ENCODE peak calls at places on chromosome 21, in four cellular contexts. One of them, this sample, is unnamed.

GRCh38 chr21:20334585-20334984 is 663.6 kb upstream of the NCAM2 start:
- DNase-seq in A549: no peak
- DNase-seq in endothelial cell of umbilical vein: no peak
- DNase-seq in K562: no peak
- DNase-seq in this sample: no peak

GRCh38 chr21:29217818-29218252 is 80.9 kb upstream of the BACH1 start:
- DNase-seq in K562: no peak
- DNase-seq in endothelial cell of umbilical vein: peak; percentile 97
- DNase-seq in A549: peak; percentile 26
- DNase-seq in this sample: peak; percentile 24

GRCh38 chr21:28884481-28884880 is 108.2 kb downstream of the LTN1 start:
- DNase-seq in K562: no peak
- DNase-seq in endothelial cell of umbilical vein: no peak
- DNase-seq in A549: no peak
- DNase-seq in this sample: peak; percentile 63

GRCh38 chr21:39593522-39593921 is 19.2 kb upstream of the B3GALT5 start:
- DNase-seq in endothelial cell of umbilical vein: no peak
- DNase-seq in K562: no peak
- DNase-seq in A549: no peak
- DNase-seq in this sample: no peak

GRCh38 chr21:41958886-41959563 is 5.2 kb upstream of the C2CD2 start:
- DNase-seq in A549: no peak
- DNase-seq in K562: no peak
- DNase-seq in endothelial cell of umbilical vein: peak; percentile 44
- DNase-seq in this sample: no peak

GRCh38 chr21:30463713-30464112 is 16.5 kb downstream of the KRTAP19-1 start:
- DNase-seq in A549: no peak
- DNase-seq in endothelial cell of umbilical vein: no peak
- DNase-seq in K562: peak; percentile 11
- DNase-seq in this sample: peak; percentile 25

GRCh38 chr21:43814215-43815106 is 25.1 kb downstream of the RRP1 start:
- DNase-seq in K562: no peak
- DNase-seq in endothelial cell of umbilical vein: no peak
- DNase-seq in A549: no peak
- DNase-seq in this sample: no peak

GRCh38 chr21:31316488-31317169 is 27.4 kb downstream of the TIAM1 start:
- DNase-seq in A549: no peak
- DNase-seq in K562: no peak
- DNase-seq in endothelial cell of umbilical vein: no peak
- DNase-seq in this sample: no peak

GRCh38 chr21:39938086-39938611 is 70.9 kb downstream of the PCP4 start:
- DNase-seq in endothelial cell of umbilical vein: no peak
- DNase-seq in A549: no peak
- DNase-seq in K562: no peak
- DNase-seq in this sample: no peak

GRCh38 chr21:42627527-42628289 is 25.7 kb upstream of the PDE9A start:
- DNase-seq in K562: no peak
- DNase-seq in A549: no peak
- DNase-seq in endothelial cell of umbilical vein: no peak
- DNase-seq in this sample: no peak

GRCh38 chr21:15309721-15310120 is 244.9 kb upstream of the NRIP1 start:
- DNase-seq in A549: no peak
- DNase-seq in K562: no peak
- DNase-seq in endothelial cell of umbilical vein: no peak
- DNase-seq in this sample: no peak

GRCh38 chr21:42114646-42115045 is 43.5 kb downstream of the UMODL1 start:
- DNase-seq in A549: no peak
- DNase-seq in endothelial cell of umbilical vein: no peak
- DNase-seq in K562: no peak
- DNase-seq in this sample: no peak

GRCh38 chr21:15445327-15445726 is 284.5 kb upstream of the USP25 start:
- DNase-seq in A549: no peak
- DNase-seq in endothelial cell of umbilical vein: no peak
- DNase-seq in K562: no peak
- DNase-seq in this sample: peak; percentile 3

GRCh38 chr21:42164064-42164789 is 54.7 kb upstream of the ABCG1 start:
- DNase-seq in endothelial cell of umbilical vein: peak; percentile 53
- DNase-seq in K562: no peak
- DNase-seq in A549: no peak
- DNase-seq in this sample: peak; percentile 67

GRCh38 chr21:14361958-14362357 is 21.0 kb downstream of the HSPA13 start:
- DNase-seq in A549: no peak
- DNase-seq in endothelial cell of umbilical vein: peak; percentile 73
- DNase-seq in K562: no peak
- DNase-seq in this sample: peak; percentile 86

GRCh38 chr21:14889080-14889805 is 175.6 kb downstream of the NRIP1 start:
- DNase-seq in K562: no peak
- DNase-seq in A549: no peak
- DNase-seq in endothelial cell of umbilical vein: no peak
- DNase-seq in this sample: no peak

GRCh38 chr21:43277481-43278351 is 108.9 kb downstream of the CRYAA start:
- DNase-seq in K562: no peak
- DNase-seq in A549: no peak
- DNase-seq in endothelial cell of umbilical vein: no peak
- DNase-seq in this sample: no peak

GRCh38 chr21:15023782-15024181 is 41.0 kb downstream of the NRIP1 start:
- DNase-seq in endothelial cell of umbilical vein: no peak
- DNase-seq in A549: no peak
- DNase-seq in K562: no peak
- DNase-seq in this sample: no peak

GRCh38 chr21:43193651-43194302 is 25.0 kb downstream of the CRYAA start:
- DNase-seq in K562: no peak
- DNase-seq in A549: no peak
- DNase-seq in endothelial cell of umbilical vein: no peak
- DNase-seq in this sample: peak; percentile 77

GRCh38 chr21:32569261-32570230 is 15.8 kb downstream of the TCP10L start:
- DNase-seq in endothelial cell of umbilical vein: peak; percentile 87
- DNase-seq in K562: peak; percentile 77
- DNase-seq in A549: peak; percentile 66
- DNase-seq in this sample: peak; percentile 86

GRCh38 chr21:40555129-40555528 is 291.8 kb downstream of the DSCAM start:
- DNase-seq in K562: no peak
- DNase-seq in endothelial cell of umbilical vein: no peak
- DNase-seq in A549: no peak
- DNase-seq in this sample: no peak

GRCh38 chr21:41071410-41071809 is 96.5 kb upstream of the BACE2 start:
- DNase-seq in A549: no peak
- DNase-seq in K562: no peak
- DNase-seq in endothelial cell of umbilical vein: no peak
- DNase-seq in this sample: peak; percentile 15

GRCh38 chr21:31282095-31282709 is 61.9 kb downstream of the TIAM1 start:
- DNase-seq in endothelial cell of umbilical vein: no peak
- DNase-seq in K562: peak; percentile 40
- DNase-seq in A549: peak; percentile 13
- DNase-seq in this sample: no peak

GRCh38 chr21:30336596-30336995 is 898 bp downstream of the KRTAP27-1 start:
- DNase-seq in A549: no peak
- DNase-seq in endothelial cell of umbilical vein: no peak
- DNase-seq in K562: no peak
- DNase-seq in this sample: no peak

GRCh38 chr21:14876464-14876863 is 188.3 kb downstream of the NRIP1 start:
- DNase-seq in endothelial cell of umbilical vein: no peak
- DNase-seq in K562: no peak
- DNase-seq in A549: no peak
- DNase-seq in this sample: no peak

GRCh38 chr21:34080693-34081092 is 7.3 kb downstream of the MRPS6 start:
- DNase-seq in endothelial cell of umbilical vein: peak; percentile 11
- DNase-seq in A549: no peak
- DNase-seq in K562: no peak
- DNase-seq in this sample: no peak

GRCh38 chr21:34077888-34078287 is 4.5 kb downstream of the MRPS6 start:
- DNase-seq in endothelial cell of umbilical vein: no peak
- DNase-seq in A549: no peak
- DNase-seq in K562: no peak
- DNase-seq in this sample: no peak

GRCh38 chr21:34076835-34077234 is 3.5 kb downstream of the MRPS6 start:
- DNase-seq in K562: no peak
- DNase-seq in A549: no peak
- DNase-seq in endothelial cell of umbilical vein: no peak
- DNase-seq in this sample: no peak

GRCh38 chr21:34075760-34076159 is 2.4 kb downstream of the MRPS6 start:
- DNase-seq in A549: no peak
- DNase-seq in endothelial cell of umbilical vein: no peak
- DNase-seq in K562: no peak
- DNase-seq in this sample: peak; percentile 48

GRCh38 chr21:34078915-34079314 is 5.5 kb downstream of the MRPS6 start:
- DNase-seq in K562: no peak
- DNase-seq in endothelial cell of umbilical vein: no peak
- DNase-seq in A549: no peak
- DNase-seq in this sample: no peak
- TF ChIP-seq MYC in K562: no peak
- TF ChIP-seq MYC in endothelial cell of umbilical vein: no peak
- TF ChIP-seq MYC in A549: no peak
- TF ChIP-seq MYC in this sample: no peak

GRCh38 chr21:45365608-45366241 is 39.2 kb upstream of the COL18A1 start:
- DNase-seq in K562: no peak
- DNase-seq in endothelial cell of umbilical vein: peak; percentile 42
- DNase-seq in A549: peak; percentile 67
- DNase-seq in this sample: no peak
- TF ChIP-seq MYC in K562: no peak
- TF ChIP-seq MYC in endothelial cell of umbilical vein: no peak
- TF ChIP-seq MYC in A549: no peak
- TF ChIP-seq MYC in this sample: no peak

DNA sequence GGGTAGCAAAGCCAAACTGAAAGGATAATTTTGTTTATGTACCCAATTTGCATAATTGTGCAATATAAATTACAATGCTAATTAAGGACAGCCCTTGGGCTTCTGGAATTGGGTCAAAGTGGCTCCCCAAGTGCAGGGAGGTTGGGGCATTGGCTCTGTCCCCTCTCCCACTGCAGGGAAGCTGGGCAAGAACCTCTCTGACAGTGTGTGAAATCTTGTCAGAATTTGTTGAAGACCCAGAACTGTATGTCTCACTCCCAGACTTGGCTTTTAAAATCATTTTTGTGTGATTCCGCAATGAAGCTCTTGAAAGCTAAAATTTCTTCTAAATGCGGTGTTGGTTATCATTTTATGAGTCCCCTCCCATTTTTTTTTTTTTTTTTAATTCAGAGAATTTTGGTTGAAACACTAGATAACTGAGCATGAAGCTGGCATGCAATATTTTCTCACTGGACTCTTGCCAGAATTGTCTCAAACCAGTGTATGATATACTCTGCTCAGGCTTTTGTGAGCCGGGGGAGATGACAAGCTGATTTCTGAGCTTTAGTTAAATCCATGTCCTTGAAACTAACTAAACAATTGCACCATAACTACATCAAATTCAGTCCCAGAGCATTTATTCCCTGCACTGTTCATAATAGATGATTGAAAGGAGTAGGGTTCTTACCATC is 878.9 kb upstream of the CXADR start:
- DNase-seq in A549: no peak
- DNase-seq in endothelial cell of umbilical vein: no peak
- DNase-seq in K562: no peak
- DNase-seq in this sample: no peak
- TF ChIP-seq MYC in A549: no peak
- TF ChIP-seq MYC in endothelial cell of umbilical vein: no peak
- TF ChIP-seq MYC in K562: no peak
- TF ChIP-seq MYC in this sample: no peak

DNA sequence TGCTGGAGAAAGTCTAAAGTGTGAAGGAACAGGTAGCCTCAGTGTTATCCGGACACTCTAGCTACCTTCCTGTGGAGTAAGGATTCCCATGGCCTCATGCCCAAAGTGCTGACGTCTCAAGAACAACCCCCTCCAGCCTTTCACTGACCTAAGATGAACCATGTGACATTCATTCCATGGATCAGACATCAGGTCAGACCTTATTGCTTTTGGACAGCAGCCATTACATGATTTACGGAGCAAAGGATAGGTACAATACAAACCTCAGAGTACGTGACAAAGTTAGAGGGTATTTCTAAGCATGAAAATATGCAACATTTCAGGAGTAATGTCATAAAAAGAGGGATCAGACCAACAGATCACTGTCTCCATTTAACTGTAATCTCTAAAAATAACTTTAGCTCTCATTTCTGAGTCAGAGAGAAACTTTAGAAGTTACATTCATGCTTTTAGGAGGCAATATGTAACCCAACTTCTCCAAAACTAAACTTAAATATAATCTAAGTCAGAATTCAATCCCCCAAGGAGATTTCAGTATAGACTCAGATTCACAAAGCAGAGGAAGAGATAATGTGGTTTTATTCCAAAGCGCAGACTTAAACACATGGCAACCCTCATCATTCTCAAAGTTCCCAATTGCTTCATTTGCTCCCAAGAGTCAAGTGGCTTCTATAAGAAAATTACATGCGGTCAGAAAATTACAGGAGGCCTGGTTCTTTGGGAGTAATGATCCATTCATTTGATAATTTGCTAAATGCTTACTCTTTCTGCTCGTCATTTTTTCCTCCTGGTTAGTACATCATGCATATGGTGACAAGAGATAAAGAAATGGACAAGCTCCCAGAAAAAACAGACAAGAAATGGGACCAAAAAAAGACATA is 280.4 kb downstream of the SETD4 start:
- DNase-seq in A549: no peak
- DNase-seq in endothelial cell of umbilical vein: no peak
- DNase-seq in K562: no peak
- DNase-seq in this sample: no peak
- TF ChIP-seq MYC in A549: no peak
- TF ChIP-seq MYC in endothelial cell of umbilical vein: no peak
- TF ChIP-seq MYC in K562: no peak
- TF ChIP-seq MYC in this sample: no peak

GRCh38 chr21:26409735-26410134 is 163.4 kb downstream of the CYYR1 start:
- DNase-seq in endothelial cell of umbilical vein: no peak
- DNase-seq in K562: no peak
- DNase-seq in A549: no peak
- DNase-seq in this sample: no peak

GRCh38 chr21:26412831-26413329 is 160.2 kb downstream of the CYYR1 start:
- DNase-seq in K562: no peak
- DNase-seq in endothelial cell of umbilical vein: no peak
- DNase-seq in A549: no peak
- DNase-seq in this sample: no peak
- TF ChIP-seq MYC in K562: no peak
- TF ChIP-seq MYC in endothelial cell of umbilical vein: no peak
- TF ChIP-seq MYC in A549: no peak
- TF ChIP-seq MYC in this sample: no peak

DNA sequence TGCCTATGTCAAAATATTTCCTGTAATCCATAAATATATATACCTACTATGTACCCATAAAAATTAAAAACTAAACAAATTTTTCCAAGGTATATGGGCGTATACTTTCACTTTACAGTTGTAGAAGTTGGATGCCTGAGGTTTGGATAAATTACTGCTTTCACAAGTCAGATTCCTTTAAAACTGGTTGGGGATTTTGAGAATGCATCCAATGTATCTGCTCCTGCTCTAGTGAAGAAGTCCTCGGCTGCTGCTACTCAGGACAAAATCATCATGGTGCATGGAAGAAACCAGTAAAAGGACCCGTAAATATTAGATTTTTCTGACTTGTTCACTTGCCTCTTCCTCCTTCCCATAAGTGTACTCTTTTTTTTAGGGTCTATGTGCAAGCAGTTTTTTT is 841.1 kb downstream of the USP25 start:
- DNase-seq in A549: no peak
- DNase-seq in endothelial cell of umbilical vein: no peak
- DNase-seq in K562: no peak
- DNase-seq in this sample: no peak
- TF ChIP-seq MYC in A549: no peak
- TF ChIP-seq MYC in endothelial cell of umbilical vein: no peak
- TF ChIP-seq MYC in K562: no peak
- TF ChIP-seq MYC in this sample: no peak